ENCODE peak calls at places on chromosome 9, in five cellular contexts. L is left ventricle myocardium inferior, S is esophagus muscularis mucosa, Y is mammary epithelial cell, A is ovary. K is an unnamed sample.

GRCh38 chr9:128369024-128369706 is 2.0 kb upstream of the URM1 start:
- DNase-seq in L (no peak), S (no peak), Y (no peak), A (no peak), K (no peak)

GRCh38 chr9:135865531-135865930 is 41.8 kb downstream of the CAMSAP1 start:
- DNase-seq in L (no peak), S (no peak), Y (no peak), A (no peak), K (no peak)

GRCh38 chr9:124629600-124629999 is 122.4 kb upstream of the NR5A1 start:
- DNase-seq in L (no peak), S (no peak), Y (peak), A (no peak), K (no peak)

GRCh38 chr9:87862536-87863268 is 20.0 kb upstream of the SPATA31E1 start:
- DNase-seq in L (no peak), S (no peak), Y (peak), A (no peak), K (no peak)

GRCh38 chr9:127707766-127708165 is 978 bp downstream of the CFAP157 start:
- DNase-seq in L (no peak), S (no peak), Y (no peak), A (no peak), K (no peak)

GRCh38 chr9:129759329-129759728 is 6.5 kb upstream of the PTGES start:
- DNase-seq in L (peak), S (no peak), Y (no peak), A (no peak), K (no peak)

GRCh38 chr9:32431940-32432555 is 47.6 kb downstream of the ACO1 start:
- DNase-seq in L (peak), S (no peak), Y (peak), A (no peak), K (peak)

GRCh38 chr9:121303456-121304451 is 35.8 kb downstream of the GSN start:
- DNase-seq in L (no peak), S (no peak), Y (no peak), A (no peak), K (peak)

GRCh38 chr9:101176384-101176783 is 147.9 kb downstream of the PLPPR1 start:
- DNase-seq in L (no peak), S (no peak), Y (no peak), A (no peak), K (no peak)

GRCh38 chr9:80076105-80076504 is 504.3 kb downstream of the TLE4 start:
- DNase-seq in L (no peak), S (no peak), Y (no peak), A (no peak), K (no peak)

GRCh38 chr9:108104991-108105390 is 615.4 kb upstream of the KLF4 start:
- DNase-seq in L (no peak), S (no peak), Y (peak), A (no peak), K (no peak)

GRCh38 chr9:14312721-14313377 is 1.1 kb downstream of the NFIB start:
- DNase-seq in L (peak), S (no peak), Y (peak), A (peak), K (no peak)

GRCh38 chr9:102434545-102434944 is 560.6 kb upstream of the CYLC2 start:
- DNase-seq in L (no peak), S (no peak), Y (no peak), A (no peak), K (no peak)

GRCh38 chr9:130833324-130833990 is 1.6 kb upstream of the ABL1 start:
- DNase-seq in L (no peak), S (no peak), Y (no peak), A (no peak), K (no peak)

GRCh38 chr9:126853667-126854066 is 6.8 kb upstream of the ZBTB34 start:
- DNase-seq in L (no peak), S (no peak), Y (peak), A (no peak), K (no peak)

GRCh38 chr9:136543830-136544548 is 1.9 kb downstream of the NOTCH1 start:
- DNase-seq in L (no peak), S (no peak), Y (peak), A (no peak), K (no peak)

GRCh38 chr9:70924380-70924779 is 197.0 kb downstream of the TRPM3 start:
- DNase-seq in L (no peak), S (no peak), Y (peak), A (no peak), K (no peak)

GRCh38 chr9:75889577-75889976 is 896 bp upstream of the PCSK5 start:
- DNase-seq in L (no peak), S (no peak), Y (no peak), A (no peak), K (peak)

GRCh38 chr9:123542435-123543225 is 186.6 kb downstream of the CRB2 start:
- DNase-seq in L (no peak), S (no peak), Y (no peak), A (no peak), K (no peak)

GRCh38 chr9:96113045-96113444 is 188.9 kb downstream of the HSD17B3 start:
- DNase-seq in L (no peak), S (no peak), Y (no peak), A (no peak), K (no peak)

GRCh38 chr9:117704024-117704575 is at the start of gene TLR4:
- DNase-seq in L (peak), S (peak), Y (peak), A (peak), K (peak)

GRCh38 chr9:136977223-136978072 is at the start of gene PTGDS:
- DNase-seq in L (peak), S (no peak), Y (no peak), A (peak), K (no peak)

GRCh38 chr9:33924978-33925797 is 108.2 kb downstream of the UBE2R2 start:
- DNase-seq in L (peak), S (no peak), Y (no peak), A (peak), K (no peak)

GRCh38 chr9:24614070-24614469 is 68.4 kb upstream of the IZUMO3 start:
- DNase-seq in L (no peak), S (no peak), Y (peak), A (no peak), K (no peak)

GRCh38 chr9:85515021-85515420 is 226.7 kb downstream of the AGTPBP1 start:
- DNase-seq in L (no peak), S (no peak), Y (peak), A (no peak), K (no peak)

GRCh38 chr9:114282507-114282906 is 40.4 kb upstream of the ORM1 start:
- DNase-seq in L (peak), S (no peak), Y (peak), A (peak), K (peak)
- H3K4me3 ChIP-seq in L (no peak), S (no peak), Y (no peak), A (no peak), K (no peak)

GRCh38 chr9:104232781-104233341 is 138.8 kb downstream of the SMC2 start:
- DNase-seq in L (no peak), S (no peak), Y (peak), A (no peak), K (no peak)

GRCh38 chr9:104238668-104239067 is 144.6 kb downstream of the SMC2 start:
- DNase-seq in L (no peak), S (no peak), Y (no peak), A (no peak), K (no peak)

GRCh38 chr9:104233366-104233765 is 139.3 kb downstream of the SMC2 start:
- DNase-seq in L (no peak), S (no peak), Y (no peak), A (no peak), K (no peak)
- H3K27ac ChIP-seq in L (no peak), S (no peak), Y (peak), A (no peak), K (no peak)

GRCh38 chr9:106218427-106218826 is 524.1 kb downstream of the TMEM38B start:
- DNase-seq in L (no peak), S (no peak), Y (no peak), A (no peak), K (no peak)
- H3K4me3 ChIP-seq in L (no peak), S (no peak), Y (no peak), A (no peak), K (no peak)

DNA sequence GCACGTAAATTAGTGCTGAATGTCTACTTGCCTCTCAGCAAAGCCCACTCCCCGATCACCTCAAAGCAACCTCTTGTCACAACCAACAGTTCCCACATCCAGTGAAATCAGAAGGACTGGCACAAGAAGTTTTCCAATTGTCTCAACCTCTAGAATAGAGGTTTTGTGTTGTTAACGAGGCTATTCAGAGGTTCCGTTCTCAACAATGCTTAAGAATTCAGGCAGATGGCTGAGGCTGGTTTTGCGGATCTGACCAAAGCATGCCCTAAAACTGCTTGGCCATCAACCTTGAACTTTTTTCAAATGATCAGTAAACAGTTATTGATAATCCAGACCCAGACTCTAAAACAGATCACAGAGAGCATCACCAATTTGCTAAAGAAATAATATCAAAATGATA is 52.9 kb downstream of the MAPKAP1 start:
- DNase-seq in L (no peak), S (no peak), Y (no peak), A (no peak), K (no peak)
- H3K27ac ChIP-seq in L (no peak), S (no peak), Y (no peak), A (no peak), K (no peak)

DNA sequence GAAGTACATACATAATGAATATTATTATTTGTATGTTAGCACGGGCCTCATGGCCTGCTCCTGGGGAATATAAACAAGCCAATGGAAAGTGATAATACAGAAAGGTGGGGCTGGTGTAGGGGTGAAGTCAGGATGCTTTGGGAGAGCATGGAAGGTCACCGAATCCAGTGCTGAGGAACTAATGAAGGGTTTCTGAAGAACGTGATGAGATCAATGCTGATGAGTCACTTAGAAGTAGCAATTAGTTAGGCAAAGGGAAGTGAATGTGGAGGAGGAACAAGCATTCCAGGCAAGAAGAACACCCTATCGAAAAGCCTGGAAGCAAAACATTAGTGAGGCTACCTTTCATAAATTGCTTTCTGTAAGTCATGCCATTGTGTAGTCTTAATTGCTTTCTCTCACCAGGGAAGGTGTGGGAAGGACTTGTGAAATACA is 2.1 kb downstream of the ANXA1 start:
- DNase-seq in L (no peak), S (no peak), Y (peak), A (no peak), K (no peak)
- H3K4me3 ChIP-seq in L (peak), S (peak), Y (peak), A (peak), K (peak)

DNA sequence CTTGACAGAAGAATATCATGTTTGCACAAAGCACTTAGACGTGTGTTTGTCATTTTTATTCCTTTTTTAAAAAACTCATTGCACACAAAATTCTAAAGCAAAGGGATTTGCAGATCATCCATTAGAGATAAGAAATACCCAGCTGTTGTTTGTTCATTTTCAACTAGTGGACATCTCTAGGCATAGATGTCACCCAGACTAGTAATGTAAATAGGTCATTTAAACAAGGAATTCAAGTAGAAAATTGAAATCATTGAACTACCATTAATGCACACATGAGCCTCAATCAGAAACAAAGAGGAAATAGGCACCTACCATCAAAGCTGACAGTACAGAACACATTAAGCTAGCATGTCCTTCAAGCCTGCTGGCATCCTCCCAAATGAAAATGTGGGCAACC is 107.3 kb downstream of the OR2K2 start:
- DNase-seq in L (no peak), S (no peak), Y (no peak), A (no peak), K (no peak)
- H3K27ac ChIP-seq in L (no peak), S (no peak), Y (no peak), A (no peak), K (no peak)

DNA sequence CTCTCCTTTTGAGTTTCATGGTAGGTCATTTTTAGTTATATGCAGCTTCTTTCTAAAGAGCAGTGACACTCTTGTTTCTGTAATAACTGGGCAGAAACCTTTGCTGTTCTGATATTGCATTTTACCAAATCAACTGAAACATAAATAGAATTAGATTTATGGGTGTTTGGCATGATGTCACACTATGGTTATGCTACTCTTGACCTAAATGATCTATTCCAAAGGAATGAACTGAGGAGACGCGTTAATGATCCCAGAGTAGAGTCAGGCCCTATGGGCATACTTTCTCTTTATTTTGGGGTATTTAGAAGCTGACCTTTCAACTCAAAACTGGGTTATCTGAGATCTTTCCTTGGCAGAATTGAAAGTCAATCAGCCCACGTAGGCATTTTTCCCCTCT is 146.8 kb upstream of the ADAMTSL1 start:
- DNase-seq in L (no peak), S (no peak), Y (no peak), A (no peak), K (no peak)
- H3K4me3 ChIP-seq in L (no peak), S (no peak), Y (no peak), A (no peak), K (no peak)

GRCh38 chr9:104572612-104573011 is 3.6 kb downstream of the OR13C8 start:
- DNase-seq in L (no peak), S (no peak), Y (no peak), A (no peak), K (no peak)
- H3K27ac ChIP-seq in L (no peak), S (no peak), Y (no peak), A (no peak), K (no peak)

GRCh38 chr9:93131599-93132286 is 2.3 kb downstream of the NINJ1 start:
- DNase-seq in L (no peak), S (no peak), Y (no peak), A (no peak), K (no peak)

GRCh38 chr9:93129286-93129685 is 4.8 kb downstream of the NINJ1 start:
- DNase-seq in L (peak), S (no peak), Y (no peak), A (no peak), K (no peak)

GRCh38 chr9:93129691-93130500 is 4.2 kb downstream of the NINJ1 start:
- DNase-seq in L (peak), S (no peak), Y (no peak), A (no peak), K (no peak)

GRCh38 chr9:93132287-93132927 is 1.6 kb downstream of the NINJ1 start:
- DNase-seq in L (peak), S (no peak), Y (peak), A (peak), K (no peak)

GRCh38 chr9:93130861-93131481 is 3.1 kb downstream of the NINJ1 start:
- DNase-seq in L (peak), S (no peak), Y (no peak), A (no peak), K (no peak)
- H3K4me3 ChIP-seq in L (peak), S (peak), Y (no peak), A (no peak), K (no peak)

DNA sequence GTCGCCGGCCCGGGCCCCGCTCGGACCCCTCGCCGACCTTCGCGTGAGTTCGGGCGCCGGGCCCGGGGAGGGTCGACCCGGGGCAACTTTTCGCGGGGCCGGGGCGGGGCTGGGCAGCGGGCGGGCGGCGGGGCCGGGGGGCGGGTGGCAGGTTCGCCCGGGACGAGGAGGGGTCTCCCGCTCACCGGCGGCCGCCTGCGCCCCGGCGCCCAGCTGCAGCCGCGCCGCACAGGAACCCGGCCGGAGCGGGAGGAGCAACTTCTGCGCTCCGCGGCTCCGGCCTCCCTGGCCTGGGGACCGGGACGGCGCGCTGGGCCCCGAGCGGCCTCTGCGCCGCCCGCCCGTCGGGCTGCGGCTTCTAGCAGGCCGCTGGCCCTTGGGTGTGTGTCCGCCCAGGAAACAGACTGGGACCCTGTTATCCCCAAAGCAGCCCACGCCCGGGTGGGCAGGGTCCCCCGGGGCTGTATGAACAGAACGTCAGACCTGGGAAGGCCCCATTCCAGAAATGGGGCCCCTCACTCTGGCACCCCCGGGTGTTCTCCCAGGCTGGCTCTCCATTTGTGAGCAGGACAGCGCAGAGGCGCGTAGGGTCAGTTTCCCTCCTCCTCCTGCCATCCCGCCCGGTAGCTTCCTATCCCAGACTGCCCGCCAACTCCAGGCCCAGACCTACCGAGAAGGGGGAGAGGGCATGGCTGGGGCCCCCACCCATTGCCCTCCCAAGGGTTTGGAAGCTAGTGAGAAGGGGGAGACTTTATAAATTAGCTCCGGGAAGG is 685 bp downstream of the RXRA start:
- DNase-seq in L (peak), S (no peak), Y (peak), A (peak), K (no peak)
- H3K27ac ChIP-seq in L (peak), S (peak), Y (peak), A (no peak), K (peak)